ENCODE peak calls at places on chromosomes 7 and 10, in seven cellular contexts. C is D341Med; V is amniotic stem cell; M is thoracic aorta; T is right atrium auricular region; I is activated CD4-positive, alpha-beta T cell treated with anti-CD3 and anti-CD28 coated beads for 24 hours; Z is ACHN. U is an unnamed sample.

GRCh38 chr7:37031571-37032257 is 307.4 kb upstream of the AOAH start:
- DNase-seq in I (peak), M (peak), V (peak), Z (peak), T (peak), C (no peak), U (peak)

GRCh38 chr7:154953006-154953684 is 49.8 kb downstream of the PAXIP1 start:
- DNase-seq in T (no peak), M (no peak), Z (peak), I (peak), C (peak), V (no peak), U (peak)

GRCh38 chr10:45370202-45370955 is 3.6 kb upstream of the ALOX5 start:
- DNase-seq in T (no peak), M (no peak), V (no peak), C (no peak), Z (no peak), I (no peak), U (no peak)

GRCh38 chr7:31192996-31193395 is 140.9 kb downstream of the ADCYAP1R1 start:
- DNase-seq in V (peak), T (no peak), C (peak), M (no peak), I (no peak), Z (peak), U (no peak)

GRCh38 chr7:81672872-81673271 is 97.0 kb downstream of the HGF start:
- DNase-seq in I (no peak), T (no peak), C (no peak), M (no peak), Z (no peak), V (no peak), U (no peak)

GRCh38 chr7:91310829-91311460 is 46.7 kb downstream of the FZD1 start:
- DNase-seq in Z (no peak), C (peak), V (no peak), I (no peak), M (no peak), T (no peak), U (no peak)

GRCh38 chr10:95289003-95289920 is 1.5 kb downstream of the PDLIM1 start:
- DNase-seq in M (no peak), V (no peak), Z (peak), T (no peak), C (no peak), I (no peak), U (no peak)

GRCh38 chr7:2632717-2633537 is 1.1 kb downstream of the TTYH3 start:
- DNase-seq in V (no peak), M (no peak), Z (peak), T (peak), I (peak), C (peak), U (peak)

U was measured in activated T-helper 9 cell treated with anti-CD3 and anti-CD28 coated beads, Interleukin-2, amount 50 U/mL, for 16 hours.